ENCODE peak calls at places on chromosome 13, in six cellular contexts. One of them, this sample, is unnamed.

GRCh38 chr13:110306960-110307696 is at the start of the genes COL4A1 and COL4A2:
- DNase-seq in activated CD8-positive, alpha-beta T cell treated with anti-CD3 and anti-CD28 coated beads for 36 hours: no peak
- DNase-seq in IMR-90: peak
- DNase-seq in neural progenitor cell: peak
- DNase-seq in mucosa of descending colon: peak
- DNase-seq in PC-9: no peak
- DNase-seq in this sample: no peak

GRCh38 chr13:50608357-50608756 is 235.1 kb downstream of the DLEU7 start:
- DNase-seq in mucosa of descending colon: no peak
- DNase-seq in activated CD8-positive, alpha-beta T cell treated with anti-CD3 and anti-CD28 coated beads for 36 hours: no peak
- DNase-seq in IMR-90: no peak
- DNase-seq in PC-9: no peak
- DNase-seq in neural progenitor cell: no peak
- DNase-seq in this sample: no peak

GRCh38 chr13:97141564-97142005 is 80.5 kb upstream of the MBNL2 start:
- DNase-seq in PC-9: peak
- DNase-seq in mucosa of descending colon: peak
- DNase-seq in IMR-90: peak
- DNase-seq in activated CD8-positive, alpha-beta T cell treated with anti-CD3 and anti-CD28 coated beads for 36 hours: peak
- DNase-seq in neural progenitor cell: peak
- DNase-seq in this sample: no peak

GRCh38 chr13:112451512-112452379 is 75.6 kb downstream of the SPACA7 start:
- DNase-seq in PC-9: no peak
- DNase-seq in IMR-90: no peak
- DNase-seq in neural progenitor cell: no peak
- DNase-seq in mucosa of descending colon: no peak
- DNase-seq in activated CD8-positive, alpha-beta T cell treated with anti-CD3 and anti-CD28 coated beads for 36 hours: no peak
- DNase-seq in this sample: no peak

GRCh38 chr13:72097568-72097967 is 230.6 kb upstream of the DACH1 start:
- DNase-seq in PC-9: no peak
- DNase-seq in IMR-90: no peak
- DNase-seq in neural progenitor cell: no peak
- DNase-seq in mucosa of descending colon: no peak
- DNase-seq in activated CD8-positive, alpha-beta T cell treated with anti-CD3 and anti-CD28 coated beads for 36 hours: no peak
- DNase-seq in this sample: no peak

GRCh38 chr13:41740479-41740878 is 220.4 kb downstream of the VWA8 start:
- DNase-seq in PC-9: no peak
- DNase-seq in neural progenitor cell: no peak
- DNase-seq in activated CD8-positive, alpha-beta T cell treated with anti-CD3 and anti-CD28 coated beads for 36 hours: no peak
- DNase-seq in mucosa of descending colon: no peak
- DNase-seq in IMR-90: no peak
- DNase-seq in this sample: no peak

GRCh38 chr13:106385669-106386068 is 149.8 kb downstream of the EFNB2 start:
- DNase-seq in neural progenitor cell: no peak
- DNase-seq in activated CD8-positive, alpha-beta T cell treated with anti-CD3 and anti-CD28 coated beads for 36 hours: no peak
- DNase-seq in IMR-90: no peak
- DNase-seq in mucosa of descending colon: no peak
- DNase-seq in PC-9: no peak
- DNase-seq in this sample: no peak

GRCh38 chr13:71674776-71675352 is 192.1 kb downstream of the DACH1 start:
- DNase-seq in activated CD8-positive, alpha-beta T cell treated with anti-CD3 and anti-CD28 coated beads for 36 hours: no peak
- DNase-seq in neural progenitor cell: no peak
- DNase-seq in mucosa of descending colon: no peak
- DNase-seq in IMR-90: no peak
- DNase-seq in PC-9: no peak
- DNase-seq in this sample: no peak

GRCh38 chr13:100601716-100602115 is 13.1 kb upstream of the GGACT start:
- DNase-seq in IMR-90: no peak
- DNase-seq in PC-9: no peak
- DNase-seq in neural progenitor cell: no peak
- DNase-seq in activated CD8-positive, alpha-beta T cell treated with anti-CD3 and anti-CD28 coated beads for 36 hours: no peak
- DNase-seq in mucosa of descending colon: no peak
- DNase-seq in this sample: no peak
- TF ChIP-seq CTCF in IMR-90: no peak
- TF ChIP-seq CTCF in PC-9: no peak
- TF ChIP-seq CTCF in neural progenitor cell: no peak
- TF ChIP-seq CTCF in activated CD8-positive, alpha-beta T cell treated with anti-CD3 and anti-CD28 coated beads for 36 hours: no peak
- TF ChIP-seq CTCF in mucosa of descending colon: no peak
- TF ChIP-seq CTCF in this sample: no peak

DNA sequence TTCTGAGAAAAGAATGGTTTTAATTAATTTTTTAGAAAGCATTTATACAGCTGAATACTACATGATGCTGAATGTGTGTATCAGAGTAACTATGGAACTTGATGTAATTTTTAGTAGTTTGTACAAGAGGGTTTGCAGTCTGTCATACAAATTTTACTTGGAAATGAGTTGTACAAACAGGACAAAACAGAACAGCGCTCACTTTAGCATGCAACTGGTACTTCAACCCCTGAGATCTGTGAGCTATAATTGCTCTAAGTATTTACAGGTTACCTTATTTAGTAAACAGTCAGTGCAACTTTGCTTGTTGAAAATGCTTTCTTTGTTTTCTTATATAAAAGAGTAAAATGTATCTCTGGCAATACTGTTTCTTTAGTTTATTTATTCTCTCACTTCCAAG is 719 bp downstream of the TNFRSF19 start:
- DNase-seq in mucosa of descending colon: no peak
- DNase-seq in activated CD8-positive, alpha-beta T cell treated with anti-CD3 and anti-CD28 coated beads for 36 hours: no peak
- DNase-seq in neural progenitor cell: no peak
- DNase-seq in IMR-90: peak
- DNase-seq in PC-9: no peak
- DNase-seq in this sample: no peak
- TF ChIP-seq CTCF in mucosa of descending colon: no peak
- TF ChIP-seq CTCF in activated CD8-positive, alpha-beta T cell treated with anti-CD3 and anti-CD28 coated beads for 36 hours: no peak
- TF ChIP-seq CTCF in neural progenitor cell: peak
- TF ChIP-seq CTCF in IMR-90: peak
- TF ChIP-seq CTCF in PC-9: no peak
- TF ChIP-seq CTCF in this sample: peak

GRCh38 chr13:102402292-102402691 is 444 bp upstream of the FGF14 start:
- DNase-seq in neural progenitor cell: peak
- DNase-seq in activated CD8-positive, alpha-beta T cell treated with anti-CD3 and anti-CD28 coated beads for 36 hours: peak
- DNase-seq in IMR-90: peak
- DNase-seq in PC-9: no peak
- DNase-seq in mucosa of descending colon: no peak
- DNase-seq in this sample: no peak
- TF ChIP-seq CTCF in neural progenitor cell: peak
- TF ChIP-seq CTCF in activated CD8-positive, alpha-beta T cell treated with anti-CD3 and anti-CD28 coated beads for 36 hours: no peak
- TF ChIP-seq CTCF in IMR-90: no peak
- TF ChIP-seq CTCF in PC-9: no peak
- TF ChIP-seq CTCF in mucosa of descending colon: no peak
- TF ChIP-seq CTCF in this sample: no peak

DNA sequence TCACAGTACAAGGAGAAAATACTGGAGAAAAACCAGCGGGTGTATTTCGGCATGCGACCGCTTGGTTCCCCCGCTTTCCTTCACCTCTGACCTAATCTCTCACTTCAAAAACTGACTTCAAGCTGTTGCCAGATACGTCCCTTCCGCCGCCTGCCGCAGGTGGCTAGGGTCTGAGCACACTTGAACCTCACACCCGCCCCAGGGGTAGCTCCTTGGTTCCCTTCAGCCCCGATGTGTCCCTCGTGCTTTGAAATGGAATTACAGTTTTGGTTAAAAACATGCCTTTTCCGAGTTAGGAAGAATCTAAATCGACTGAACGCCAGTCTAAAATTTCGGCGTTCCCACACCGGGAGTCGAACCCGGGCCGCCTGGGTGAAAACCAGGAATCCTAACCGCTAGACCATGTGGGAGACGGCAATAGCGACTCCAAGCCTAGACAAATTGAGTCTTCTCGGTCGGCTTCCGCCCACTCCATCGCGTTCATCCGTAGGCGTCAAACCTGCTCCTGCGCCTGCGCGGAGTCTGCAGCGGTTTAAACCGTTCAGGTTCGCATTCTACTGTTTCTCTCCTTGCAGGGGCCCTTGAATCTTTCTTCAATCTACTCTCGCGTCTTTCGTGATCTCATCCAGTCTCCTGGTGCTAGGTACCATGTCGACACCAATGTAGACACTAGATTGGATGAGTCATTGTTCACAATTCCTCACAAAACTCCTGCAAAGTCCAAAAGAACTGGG is 71.5 kb downstream of the NUFIP1 start:
- DNase-seq in PC-9: peak
- DNase-seq in mucosa of descending colon: peak
- DNase-seq in activated CD8-positive, alpha-beta T cell treated with anti-CD3 and anti-CD28 coated beads for 36 hours: peak
- DNase-seq in IMR-90: peak
- DNase-seq in neural progenitor cell: peak
- DNase-seq in this sample: peak
- TF ChIP-seq CTCF in PC-9: peak
- TF ChIP-seq CTCF in mucosa of descending colon: no peak
- TF ChIP-seq CTCF in activated CD8-positive, alpha-beta T cell treated with anti-CD3 and anti-CD28 coated beads for 36 hours: peak
- TF ChIP-seq CTCF in IMR-90: peak
- TF ChIP-seq CTCF in neural progenitor cell: peak
- TF ChIP-seq CTCF in this sample: peak